ENCODE peak calls at places on chromosomes 4 and X, in seven cellular contexts. X, H, K, D, L, G and N are unnamed samples.
A peak's percentile ranks its signal among the peaks of the same experiment; 100 is the strongest.

GRCh38 chr4:147707892-147708672 is 23.8 kb upstream of the ARHGAP10 start:
- DNase-seq in X (no peak), K (peak; percentile 65), G (peak; percentile 71), H (peak; percentile 29), L (peak; percentile 36), D (no peak), N (peak; percentile 24)

GRCh38 chr4:37827030-37827705 is 682 bp downstream of the PGM2 start:
- DNase-seq in X (no peak), K (peak; percentile 27), L (no peak), H (no peak), G (peak; percentile 28), D (no peak), N (peak; percentile 60)

GRCh38 chr4:6937201-6937600 is 27.6 kb downstream of the TBC1D14 start:
- DNase-seq in K (no peak), H (no peak), D (no peak), X (no peak), G (no peak), L (no peak), N (no peak)

GRCh38 chrX:150348365-150348764 is 14.8 kb upstream of the MAMLD1 start:
- DNase-seq in G (no peak), H (no peak), L (no peak), K (no peak), D (no peak), X (no peak), N (no peak)

GRCh38 chr4:1708581-1708980 is 3.5 kb downstream of the SLBP start:
- DNase-seq in K (no peak), D (no peak), H (no peak), G (no peak), L (no peak), X (no peak), N (no peak)

GRCh38 chr4:81255524-81255923 is 40.5 kb upstream of the PRKG2 start:
- DNase-seq in L (no peak), H (no peak), K (no peak), D (no peak), X (no peak), G (no peak), N (no peak)

GRCh38 chrX:121871122-121871521 is 823.7 kb downstream of the GLUD2 start:
- DNase-seq in K (no peak), X (no peak), D (no peak), L (no peak), G (no peak), H (no peak), N (no peak)

GRCh38 chr4:150224896-150225591 is 146.8 kb downstream of the DCLK2 start:
- DNase-seq in L (no peak), K (no peak), X (no peak), H (no peak), D (no peak), G (no peak), N (peak; percentile 78)

GRCh38 chr4:135371137-135371536 is 1169.5 kb upstream of the PABPC4L start:
- DNase-seq in L (no peak), X (no peak), K (peak; percentile 9), H (peak; percentile 6), D (no peak), G (peak; percentile 38), N (no peak)

GRCh38 chrX:71058116-71058515 is 10.0 kb downstream of the SNX12 start:
- DNase-seq in X (no peak), D (no peak), L (no peak), G (no peak), K (peak; percentile 77), H (no peak), N (no peak)

GRCh38 chr4:76987685-76988084 is 38.1 kb downstream of the SEPTIN11 start:
- DNase-seq in D (no peak), L (no peak), G (peak; percentile 48), K (no peak), X (no peak), H (no peak), N (no peak)

GRCh38 chrX:3548743-3549441 is 164.6 kb downstream of the PRKX start:
- DNase-seq in H (no peak), G (no peak), L (no peak), X (no peak), D (peak; percentile 59), K (peak; percentile 42), N (peak; percentile 91)

GRCh38 chr4:122783301-122784215 is 43.1 kb upstream of the FGF2 start:
- DNase-seq in D (no peak), K (no peak), H (no peak), X (peak; percentile 77), L (no peak), G (no peak), N (peak; percentile 82)